ENCODE peak calls at places on chromosome 2, in four cellular contexts. E is ovary, R is RWPE2, N is astrocyte. W is an unnamed sample.
A peak's percentile ranks its signal among the peaks of the same experiment; 100 is the strongest.

GRCh38 chr2:118121986-118122767 is 33.9 kb downstream of the INSIG2 start:
- DNase-seq in R (no peak), N (no peak), E (no peak), W (peak; percentile 25)

GRCh38 chr2:192035731-192036442 is 158.8 kb downstream of the TMEFF2 start:
- DNase-seq in N (peak; percentile 38), E (no peak), R (no peak), W (no peak)

GRCh38 chr2:36708119-36708741 is 11.7 kb downstream of the VIT start:
- DNase-seq in R (no peak), N (no peak), E (no peak), W (no peak)

GRCh38 chr2:55159037-55159651 is 72.9 kb downstream of the CLHC1 start:
- DNase-seq in R (no peak), E (no peak), N (no peak), W (no peak)

GRCh38 chr2:145041706-145042105 is 521.8 kb upstream of the ZEB2 start:
- DNase-seq in R (no peak), N (no peak), E (no peak), W (no peak)

GRCh38 chr2:174681099-174681982 is 82.9 kb downstream of the CHRNA1 start:
- DNase-seq in N (no peak), R (no peak), E (no peak), W (no peak)

GRCh38 chr2:222912117-222912516 is 51.3 kb downstream of the ACSL3 start:
- DNase-seq in R (no peak), N (peak; percentile 16), E (no peak), W (no peak)

GRCh38 chr2:208296610-208297009 is 30.6 kb downstream of the PIKFYVE start:
- DNase-seq in E (no peak), R (no peak), N (no peak), W (no peak)

GRCh38 chr2:106745468-106745867 is 140.5 kb downstream of the ST6GAL2 start:
- DNase-seq in R (no peak), N (no peak), E (no peak), W (no peak)

GRCh38 chr2:38158361-38159128 is 82.6 kb upstream of the CYP1B1 start:
- DNase-seq in R (no peak), N (no peak), E (no peak), W (no peak)

GRCh38 chr2:120976501-120977307 is 241.0 kb downstream of the GLI2 start:
- DNase-seq in N (no peak), E (no peak), R (no peak), W (no peak)
- H3K27ac ChIP-seq in N (no peak overlapping the region), E (no peak overlapping the region), R (no peak overlapping the region), W (no peak overlapping the region)

GRCh38 chr2:238852186-238852869 is 4.4 kb downstream of the TWIST2 start:
- DNase-seq in E (no peak), R (no peak), N (no peak), W (no peak)

GRCh38 chr2:238853724-238854123 is 5.8 kb downstream of the TWIST2 start:
- DNase-seq in N (no peak), E (no peak), R (no peak), W (no peak)

GRCh38 chr2:238851751-238852150 is 3.9 kb downstream of the TWIST2 start:
- DNase-seq in E (no peak), N (no peak), R (no peak), W (no peak)

GRCh38 chr2:238854246-238854645 is 6.4 kb downstream of the TWIST2 start:
- DNase-seq in E (no peak), N (no peak), R (no peak), W (no peak)

DNA sequence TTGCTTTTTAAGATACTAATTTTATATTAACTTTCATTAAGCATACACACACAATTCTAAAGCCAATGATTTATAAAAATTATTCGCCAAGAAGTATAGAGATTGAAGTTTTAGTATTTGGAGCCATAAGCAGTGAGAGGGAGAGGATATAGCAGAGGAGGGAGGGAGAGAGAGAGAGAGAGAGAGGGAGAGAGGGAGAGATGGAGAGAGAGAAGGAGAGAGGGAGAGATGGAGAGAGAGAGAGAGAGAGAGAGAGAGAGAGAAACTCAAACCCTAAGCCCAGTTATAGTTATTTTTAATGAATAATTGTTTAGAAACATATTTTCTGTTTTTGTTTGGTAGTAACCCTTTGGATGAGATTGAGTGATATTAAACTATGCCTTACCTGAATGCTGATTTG is 5.3 kb downstream of the TWIST2 start:
- DNase-seq in R (no peak), N (no peak), E (no peak), W (no peak)
- H3K4me3 ChIP-seq in R (no peak overlapping the region), N (no peak overlapping the region), E (no peak overlapping the region), W (no peak overlapping the region)

GRCh38 chr2:85873679-85874078 is 15.1 kb downstream of the ST3GAL5 start:
- DNase-seq in R (no peak), E (no peak), N (no peak), W (no peak)
- TF ChIP-seq CTCF in R (no peak), E (no peak), N (peak; percentile 36), W (peak; percentile 22)

DNA sequence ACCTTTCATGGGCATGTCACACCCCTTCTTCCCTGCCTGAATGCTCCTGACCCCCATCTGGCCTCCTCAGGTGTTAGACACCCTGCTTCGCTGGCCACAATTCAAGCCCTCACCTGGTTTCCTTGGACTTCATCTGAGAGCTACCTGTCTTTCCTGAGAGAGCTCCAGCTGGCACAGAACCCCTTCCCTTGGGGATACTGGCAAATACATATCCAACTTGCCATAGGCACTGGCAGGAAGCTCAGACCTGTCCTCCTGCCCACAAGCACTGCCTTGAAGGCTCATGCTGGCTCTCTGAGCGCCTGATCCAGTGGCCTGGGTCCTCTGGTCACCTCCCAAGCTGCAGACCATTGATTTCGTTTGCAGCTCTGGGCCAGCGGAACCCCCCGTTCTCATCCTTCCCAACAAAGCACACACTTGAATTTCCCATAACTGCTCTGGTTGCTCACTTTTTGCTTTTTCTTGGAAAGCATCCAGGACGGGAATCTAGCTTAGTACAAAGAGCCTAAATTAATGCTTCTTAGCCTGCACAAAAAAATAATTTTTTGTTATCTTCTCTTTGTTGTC is 74.2 kb upstream of the MAP4K3 start:
- DNase-seq in E (peak; percentile 43), N (no peak), R (no peak), W (no peak)
- H3K27ac ChIP-seq in E (no peak overlapping the region), N (no peak overlapping the region), R (no peak overlapping the region), W (no peak overlapping the region)

GRCh38 chr2:157789161-157789720 is 86.9 kb downstream of the ACVR1 start:
- DNase-seq in E (no peak), R (no peak), N (no peak), W (no peak)
- H3K4me3 ChIP-seq in E (no peak overlapping the region), R (no peak overlapping the region), N (no peak overlapping the region), W (no peak overlapping the region)